ENCODE peak calls at places on chromosomes 12 and 14, in five cellular contexts. One of them, this sample, is unnamed.

GRCh38 chr12:28578361-28578760 is 388.1 kb downstream of the CCDC91 start:
- DNase-seq in mesendoderm: no peak
- DNase-seq in IMR-90: no peak
- DNase-seq in H9: no peak
- DNase-seq in trophoblast cell: peak; percentile 77
- DNase-seq in this sample: no peak

GRCh38 chr12:30753761-30754382 is 879 bp downstream of the CAPRIN2 start:
- DNase-seq in mesendoderm: peak; percentile 48
- DNase-seq in IMR-90: peak; percentile 32
- DNase-seq in H9: no peak
- DNase-seq in trophoblast cell: peak; percentile 70
- DNase-seq in this sample: no peak

GRCh38 chr14:105144231-105144665 is 24.3 kb downstream of the JAG2 start:
- DNase-seq in mesendoderm: no peak
- DNase-seq in IMR-90: no peak
- DNase-seq in H9: peak; percentile 20
- DNase-seq in trophoblast cell: no peak
- DNase-seq in this sample: no peak

GRCh38 chr14:34713681-34714319 is 593 bp downstream of the CFL2 start:
- DNase-seq in mesendoderm: peak; percentile 42
- DNase-seq in IMR-90: peak; percentile 84
- DNase-seq in H9: no peak
- DNase-seq in trophoblast cell: peak; percentile 81
- DNase-seq in this sample: peak; percentile 21

GRCh38 chr14:81516941-81517797 is 16.5 kb downstream of the SEL1L start:
- DNase-seq in mesendoderm: peak; percentile 75
- DNase-seq in IMR-90: peak; percentile 76
- DNase-seq in H9: no peak
- DNase-seq in trophoblast cell: no peak
- DNase-seq in this sample: no peak

GRCh38 chr12:51247523-51248206 is 9.0 kb downstream of the DAZAP2 start:
- DNase-seq in mesendoderm: no peak
- DNase-seq in IMR-90: no peak
- DNase-seq in H9: peak; percentile 54
- DNase-seq in trophoblast cell: no peak
- DNase-seq in this sample: no peak

GRCh38 chr12:128449146-128449894 is 182.3 kb downstream of the TMEM132C start:
- DNase-seq in mesendoderm: no peak
- DNase-seq in IMR-90: no peak
- DNase-seq in H9: no peak
- DNase-seq in trophoblast cell: no peak
- DNase-seq in this sample: no peak

GRCh38 chr12:93616584-93617101 is 44.2 kb downstream of the SOCS2 start:
- DNase-seq in mesendoderm: peak; percentile 75
- DNase-seq in IMR-90: peak; percentile 81
- DNase-seq in H9: peak; percentile 78
- DNase-seq in trophoblast cell: no peak
- DNase-seq in this sample: peak; percentile 26

GRCh38 chr12:21637985-21638891 is 19.4 kb downstream of the LDHB start:
- DNase-seq in mesendoderm: no peak
- DNase-seq in IMR-90: peak; percentile 47
- DNase-seq in H9: no peak
- DNase-seq in trophoblast cell: peak; percentile 63
- DNase-seq in this sample: no peak

GRCh38 chr14:26204954-26205479 is 392.8 kb downstream of the NOVA1 start:
- DNase-seq in mesendoderm: peak; percentile 91
- DNase-seq in IMR-90: no peak
- DNase-seq in H9: peak; percentile 63
- DNase-seq in trophoblast cell: no peak
- DNase-seq in this sample: peak; percentile 43

GRCh38 chr14:95507174-95507573 is 9.3 kb downstream of the SYNE3 start:
- DNase-seq in mesendoderm: peak; percentile 55
- DNase-seq in IMR-90: peak; percentile 94
- DNase-seq in H9: no peak
- DNase-seq in trophoblast cell: peak; percentile 90
- DNase-seq in this sample: no peak

GRCh38 chr12:71746983-71747611 is 7.6 kb upstream of the RAB21 start:
- DNase-seq in mesendoderm: peak; percentile 66
- DNase-seq in IMR-90: peak; percentile 73
- DNase-seq in H9: peak; percentile 48
- DNase-seq in trophoblast cell: peak; percentile 83
- DNase-seq in this sample: no peak

GRCh38 chr14:41606249-41607118 is at the start of gene LRFN5:
- DNase-seq in mesendoderm: peak; percentile 80
- DNase-seq in IMR-90: peak; percentile 49
- DNase-seq in H9: peak; percentile 61
- DNase-seq in trophoblast cell: peak; percentile 40
- DNase-seq in this sample: peak; percentile 54

GRCh38 chr12:107554941-107555340 is 130.7 kb upstream of the PWP1 start:
- DNase-seq in mesendoderm: no peak
- DNase-seq in IMR-90: no peak
- DNase-seq in H9: no peak
- DNase-seq in trophoblast cell: no peak
- DNase-seq in this sample: no peak

GRCh38 chr12:124191024-124191359 is 103.9 kb upstream of the RFLNA start:
- DNase-seq in mesendoderm: peak; percentile 88
- DNase-seq in IMR-90: no peak
- DNase-seq in H9: no peak
- DNase-seq in trophoblast cell: no peak
- DNase-seq in this sample: no peak

GRCh38 chr14:80212025-80212402 is 710 bp upstream of the DIO2 start:
- DNase-seq in mesendoderm: peak; percentile 94
- DNase-seq in IMR-90: peak; percentile 67
- DNase-seq in H9: no peak
- DNase-seq in trophoblast cell: peak; percentile 99
- DNase-seq in this sample: peak; percentile 33

GRCh38 chr12:75270157-75270556 is 60.0 kb downstream of the CAPS2 start:
- DNase-seq in mesendoderm: no peak
- DNase-seq in IMR-90: no peak
- DNase-seq in H9: no peak
- DNase-seq in trophoblast cell: peak; percentile 75
- DNase-seq in this sample: no peak

GRCh38 chr14:102516531-102517411 is 7.2 kb upstream of the ANKRD9 start:
- DNase-seq in mesendoderm: peak; percentile 68
- DNase-seq in IMR-90: no peak
- DNase-seq in H9: peak; percentile 81
- DNase-seq in trophoblast cell: peak; percentile 82
- DNase-seq in this sample: peak; percentile 62

GRCh38 chr12:116673713-116674112 is 64.2 kb downstream of the SPRING1 start:
- DNase-seq in mesendoderm: peak; percentile 75
- DNase-seq in IMR-90: no peak
- DNase-seq in H9: peak; percentile 65
- DNase-seq in trophoblast cell: peak; percentile 19
- DNase-seq in this sample: no peak

GRCh38 chr12:51183349-51183748 is 10.4 kb upstream of the TFCP2 start:
- DNase-seq in mesendoderm: no peak
- DNase-seq in IMR-90: no peak
- DNase-seq in H9: no peak
- DNase-seq in trophoblast cell: no peak
- DNase-seq in this sample: no peak

GRCh38 chr12:115916910-115917668 is 360.4 kb downstream of the MED13L start:
- DNase-seq in mesendoderm: peak; percentile 60
- DNase-seq in IMR-90: no peak
- DNase-seq in H9: peak; percentile 91
- DNase-seq in trophoblast cell: peak; percentile 88
- DNase-seq in this sample: peak; percentile 50

GRCh38 chr14:31106768-31107167 is 80.6 kb upstream of the STRN3 start:
- DNase-seq in mesendoderm: no peak
- DNase-seq in IMR-90: peak; percentile 56
- DNase-seq in H9: no peak
- DNase-seq in trophoblast cell: no peak
- DNase-seq in this sample: no peak

GRCh38 chr14:97603201-97603600 is 806.0 kb downstream of the VRK1 start:
- DNase-seq in mesendoderm: no peak
- DNase-seq in IMR-90: no peak
- DNase-seq in H9: no peak
- DNase-seq in trophoblast cell: no peak
- DNase-seq in this sample: no peak

GRCh38 chr12:25935355-25936144 is 22.9 kb upstream of the RASSF8 start:
- DNase-seq in mesendoderm: no peak
- DNase-seq in IMR-90: no peak
- DNase-seq in H9: no peak
- DNase-seq in trophoblast cell: peak; percentile 69
- DNase-seq in this sample: no peak

GRCh38 chr14:31300296-31300695 is 92.7 kb upstream of the HECTD1 start:
- DNase-seq in mesendoderm: peak; percentile 53
- DNase-seq in IMR-90: no peak
- DNase-seq in H9: peak; percentile 41
- DNase-seq in trophoblast cell: peak; percentile 27
- DNase-seq in this sample: no peak

GRCh38 chr14:99116741-99117295 is 155.2 kb downstream of the BCL11B start:
- DNase-seq in mesendoderm: no peak
- DNase-seq in IMR-90: no peak
- DNase-seq in H9: peak; percentile 14
- DNase-seq in trophoblast cell: no peak
- DNase-seq in this sample: no peak

GRCh38 chr12:114479831-114480230 is 73.9 kb upstream of the TBX5 start:
- DNase-seq in mesendoderm: peak; percentile 21
- DNase-seq in IMR-90: no peak
- DNase-seq in H9: peak; percentile 72
- DNase-seq in trophoblast cell: no peak
- DNase-seq in this sample: no peak

GRCh38 chr12:48982397-48983080 is 4.4 kb downstream of the WNT1 start:
- DNase-seq in mesendoderm: no peak
- DNase-seq in IMR-90: no peak
- DNase-seq in H9: no peak
- DNase-seq in trophoblast cell: no peak
- DNase-seq in this sample: no peak

GRCh38 chr12:48979602-48980388 is 1.7 kb downstream of the WNT1 start:
- DNase-seq in mesendoderm: no peak
- DNase-seq in IMR-90: no peak
- DNase-seq in H9: peak; percentile 58
- DNase-seq in trophoblast cell: no peak
- DNase-seq in this sample: no peak

GRCh38 chr12:48980389-48980952 is 2.3 kb downstream of the WNT1 start:
- DNase-seq in mesendoderm: peak; percentile 82
- DNase-seq in IMR-90: no peak
- DNase-seq in H9: peak; percentile 88
- DNase-seq in trophoblast cell: peak; percentile 74
- DNase-seq in this sample: no peak

GRCh38 chr12:48981757-48982157 is 3.6 kb downstream of the WNT1 start:
- DNase-seq in mesendoderm: no peak
- DNase-seq in IMR-90: no peak
- DNase-seq in H9: no peak
- DNase-seq in trophoblast cell: no peak
- DNase-seq in this sample: no peak

GRCh38 chr12:48980953-48981756 is 3.0 kb downstream of the WNT1 start:
- DNase-seq in mesendoderm: peak; percentile 63
- DNase-seq in IMR-90: peak; percentile 29
- DNase-seq in H9: no peak
- DNase-seq in trophoblast cell: no peak
- DNase-seq in this sample: no peak
- H3K23ac ChIP-seq in mesendoderm: peak overlapping the region; percentile 94
- H3K23ac ChIP-seq in IMR-90: peak overlapping the region; percentile 12
- H3K23ac ChIP-seq in H9: no peak overlapping the region
- H3K23ac ChIP-seq in trophoblast cell: no peak overlapping the region
- H3K23ac ChIP-seq in this sample: peak overlapping the region; percentile 91

DNA sequence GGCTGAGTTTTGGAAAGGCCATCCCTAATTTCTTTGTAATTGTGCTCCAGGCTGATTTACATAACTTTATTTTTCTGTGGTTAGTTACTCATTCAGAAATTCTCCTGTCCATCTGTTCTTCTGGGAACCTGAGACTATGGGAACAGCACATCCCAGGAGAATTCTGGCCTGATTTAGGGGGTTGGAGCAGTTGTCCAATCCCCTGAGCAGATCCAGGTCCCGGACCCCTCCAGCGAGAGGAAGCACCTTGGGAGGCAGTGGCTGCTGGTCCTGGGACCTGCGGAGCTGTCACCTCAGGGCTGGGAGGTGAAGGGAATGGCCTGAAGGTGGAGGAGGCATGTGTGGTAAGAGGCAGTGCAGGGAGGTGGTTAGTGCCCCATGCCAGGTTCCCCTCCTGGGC is 40.4 kb downstream of the TSPAN9 start:
- DNase-seq in mesendoderm: no peak
- DNase-seq in IMR-90: peak; percentile 93
- DNase-seq in H9: no peak
- DNase-seq in trophoblast cell: no peak
- DNase-seq in this sample: no peak
- H2BK120ac ChIP-seq in mesendoderm: no peak overlapping the region
- H2BK120ac ChIP-seq in IMR-90: peak overlapping the region; percentile 84
- H2BK120ac ChIP-seq in H9: no peak overlapping the region
- H2BK120ac ChIP-seq in trophoblast cell: no peak overlapping the region
- H2BK120ac ChIP-seq in this sample: no peak overlapping the region

DNA sequence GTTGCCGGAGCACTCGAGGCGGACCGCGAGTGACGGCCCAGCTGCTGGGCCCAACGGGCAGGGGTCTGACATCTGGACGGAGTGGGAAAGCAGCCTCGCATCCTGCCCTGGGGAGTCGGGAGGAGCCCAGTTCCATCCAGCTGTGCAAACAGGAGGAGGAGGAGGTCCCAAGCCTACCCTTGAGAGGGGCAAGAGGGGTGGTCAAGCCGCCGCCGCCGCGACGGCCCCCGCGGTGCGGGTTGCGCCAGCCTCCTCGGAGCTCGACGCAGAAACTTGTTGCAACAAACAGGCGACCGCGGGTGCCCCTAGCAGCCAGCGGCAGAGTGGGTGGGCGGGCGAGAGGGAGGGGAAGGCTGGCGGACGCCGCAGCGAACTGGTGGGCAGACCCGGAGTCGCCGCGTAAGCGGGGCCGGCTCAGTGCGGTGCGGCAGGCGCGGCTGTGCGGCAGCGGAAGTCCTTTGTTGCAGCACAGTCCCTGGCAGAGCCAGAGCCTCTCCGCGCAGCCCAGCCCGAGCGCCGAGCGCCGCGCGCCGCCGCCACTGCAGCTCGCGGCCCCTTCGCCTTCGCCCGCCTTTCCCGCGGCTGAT is at the start of gene ZBTB1:
- DNase-seq in mesendoderm: peak; percentile 96
- DNase-seq in IMR-90: peak; percentile 86
- DNase-seq in H9: peak; percentile 83
- DNase-seq in trophoblast cell: peak; percentile 86
- DNase-seq in this sample: peak; percentile 84
- H3K23ac ChIP-seq in mesendoderm: peak within 1 kb of the TSS; percentile 59
- H3K23ac ChIP-seq in IMR-90: peak within 1 kb of the TSS; percentile 97
- H3K23ac ChIP-seq in H9: no peak within 1 kb of the TSS
- H3K23ac ChIP-seq in trophoblast cell: peak within 1 kb of the TSS; percentile 37
- H3K23ac ChIP-seq in this sample: peak within 1 kb of the TSS; percentile 99

DNA sequence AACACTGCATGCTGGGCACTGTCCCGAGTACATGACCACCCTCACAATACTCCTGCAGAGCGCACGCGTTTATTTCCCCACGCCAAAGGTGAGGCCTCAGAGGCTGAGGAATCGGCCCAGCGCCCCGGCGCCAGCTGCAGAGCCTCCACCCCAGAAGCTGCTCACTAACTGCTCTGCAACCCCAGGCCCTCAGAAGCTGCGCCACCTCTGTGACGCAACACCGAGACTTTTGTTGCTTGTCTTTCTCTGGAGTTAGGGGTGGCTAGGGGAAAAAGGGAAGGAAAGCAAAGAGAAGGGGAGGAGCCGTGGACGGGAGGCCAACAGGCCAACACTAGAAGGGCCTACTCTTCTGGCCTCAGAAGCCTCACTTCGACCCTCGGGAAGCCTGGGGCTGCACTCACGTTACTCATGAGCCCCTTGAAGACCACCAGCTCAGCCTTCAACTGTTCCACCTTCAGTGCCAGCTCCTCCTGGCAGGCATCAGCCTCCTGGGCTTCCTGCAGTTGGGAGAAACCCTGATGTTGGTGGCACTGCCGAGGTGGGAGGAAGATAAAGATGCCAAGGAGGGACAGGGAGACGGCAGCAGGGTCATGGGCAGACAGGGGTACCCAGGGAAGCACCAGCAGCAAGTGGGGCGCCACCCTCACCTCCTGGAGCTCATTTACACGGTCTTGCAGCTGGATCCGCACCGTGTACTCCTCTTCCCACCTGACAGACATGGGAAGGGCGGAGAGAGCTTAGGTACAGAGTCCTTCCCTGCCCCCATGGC is 5.4 kb downstream of the IFFO1 start:
- DNase-seq in mesendoderm: no peak
- DNase-seq in IMR-90: no peak
- DNase-seq in H9: no peak
- DNase-seq in trophoblast cell: no peak
- DNase-seq in this sample: no peak
- H2BK120ac ChIP-seq in mesendoderm: no peak overlapping the region
- H2BK120ac ChIP-seq in IMR-90: peak overlapping the region; percentile 96
- H2BK120ac ChIP-seq in H9: no peak overlapping the region
- H2BK120ac ChIP-seq in trophoblast cell: no peak overlapping the region
- H2BK120ac ChIP-seq in this sample: no peak overlapping the region